ENCODE peak calls at places on chromosomes 13 and 19, in four cellular contexts. One of them, this sample, is unnamed.

GRCh38 chr19:13029893-13030292 is 34.6 kb downstream of the NFIX start:
- DNase-seq in cardiac fibroblast: peak
- DNase-seq in left ventricle myocardium superior: peak
- DNase-seq in GM19239: no peak
- DNase-seq in this sample: no peak

GRCh38 chr19:7230826-7231225 is 63.4 kb downstream of the INSR start:
- DNase-seq in cardiac fibroblast: peak
- DNase-seq in left ventricle myocardium superior: peak
- DNase-seq in GM19239: no peak
- DNase-seq in this sample: no peak

GRCh38 chr19:2455481-2456300 is 1.1 kb downstream of the LMNB2 start:
- DNase-seq in cardiac fibroblast: no peak
- DNase-seq in left ventricle myocardium superior: peak
- DNase-seq in GM19239: peak
- DNase-seq in this sample: no peak

GRCh38 chr19:45715139-45715538 is 15.6 kb downstream of the FBXO46 start:
- DNase-seq in cardiac fibroblast: no peak
- DNase-seq in left ventricle myocardium superior: no peak
- DNase-seq in GM19239: no peak
- DNase-seq in this sample: no peak

GRCh38 chr19:34778342-34778741 is 5.3 kb upstream of the ZNF599 start:
- DNase-seq in cardiac fibroblast: no peak
- DNase-seq in left ventricle myocardium superior: no peak
- DNase-seq in GM19239: no peak
- DNase-seq in this sample: no peak

GRCh38 chr13:96947343-96947910 is 46.8 kb downstream of the OXGR1 start:
- DNase-seq in cardiac fibroblast: no peak
- DNase-seq in left ventricle myocardium superior: no peak
- DNase-seq in GM19239: no peak
- DNase-seq in this sample: no peak

GRCh38 chr19:38759590-38760003 is 13.7 kb downstream of the LGALS7 start:
- DNase-seq in cardiac fibroblast: peak
- DNase-seq in left ventricle myocardium superior: no peak
- DNase-seq in GM19239: no peak
- DNase-seq in this sample: peak

GRCh38 chr19:44757057-44757734 is 8.7 kb downstream of the BCL3 start:
- DNase-seq in cardiac fibroblast: peak
- DNase-seq in left ventricle myocardium superior: peak
- DNase-seq in GM19239: no peak
- DNase-seq in this sample: peak

GRCh38 chr13:37791699-37792098 is 77.9 kb downstream of the TRPC4 start:
- DNase-seq in cardiac fibroblast: peak
- DNase-seq in left ventricle myocardium superior: no peak
- DNase-seq in GM19239: no peak
- DNase-seq in this sample: no peak

GRCh38 chr19:18648971-18649310 is 12.1 kb downstream of the KLHL26 start:
- DNase-seq in cardiac fibroblast: peak
- DNase-seq in left ventricle myocardium superior: peak
- DNase-seq in GM19239: no peak
- DNase-seq in this sample: no peak

GRCh38 chr13:39159393-39159792 is 121.1 kb downstream of the NHLRC3 start:
- DNase-seq in cardiac fibroblast: no peak
- DNase-seq in left ventricle myocardium superior: no peak
- DNase-seq in GM19239: no peak
- DNase-seq in this sample: no peak

GRCh38 chr19:658916-659839 is 3.8 kb downstream of the RNF126 start:
- DNase-seq in cardiac fibroblast: peak
- DNase-seq in left ventricle myocardium superior: peak
- DNase-seq in GM19239: no peak
- DNase-seq in this sample: no peak

GRCh38 chr19:49749055-49749716 is 13.9 kb downstream of the TSKS start:
- DNase-seq in cardiac fibroblast: peak
- DNase-seq in left ventricle myocardium superior: no peak
- DNase-seq in GM19239: no peak
- DNase-seq in this sample: peak

GRCh38 chr13:96379967-96380366 is 290.1 kb downstream of the HS6ST3 start:
- DNase-seq in cardiac fibroblast: no peak
- DNase-seq in left ventricle myocardium superior: no peak
- DNase-seq in GM19239: no peak
- DNase-seq in this sample: no peak

GRCh38 chr13:71867101-71867814 is at the start of gene DACH1:
- DNase-seq in cardiac fibroblast: peak
- DNase-seq in left ventricle myocardium superior: peak
- DNase-seq in GM19239: peak
- DNase-seq in this sample: peak

GRCh38 chr13:85665286-85665685 is 133.9 kb downstream of the SLITRK6 start:
- DNase-seq in cardiac fibroblast: no peak
- DNase-seq in left ventricle myocardium superior: no peak
- DNase-seq in GM19239: no peak
- DNase-seq in this sample: no peak

GRCh38 chr19:54339646-54340358 is 840 bp upstream of the LILRA4 start:
- DNase-seq in cardiac fibroblast: no peak
- DNase-seq in left ventricle myocardium superior: no peak
- DNase-seq in GM19239: no peak
- DNase-seq in this sample: no peak

GRCh38 chr13:112322562-112322961 is 53.6 kb upstream of the SPACA7 start:
- DNase-seq in cardiac fibroblast: no peak
- DNase-seq in left ventricle myocardium superior: no peak
- DNase-seq in GM19239: no peak
- DNase-seq in this sample: no peak

GRCh38 chr19:789473-790052 is 7.7 kb upstream of the PTBP1 start:
- DNase-seq in cardiac fibroblast: peak
- DNase-seq in left ventricle myocardium superior: no peak
- DNase-seq in GM19239: no peak
- DNase-seq in this sample: peak

GRCh38 chr19:1774999-1775772 is 21.9 kb downstream of the ONECUT3 start:
- DNase-seq in cardiac fibroblast: peak
- DNase-seq in left ventricle myocardium superior: no peak
- DNase-seq in GM19239: no peak
- DNase-seq in this sample: peak

GRCh38 chr19:52170863-52171320 is 529 bp downstream of the ZNF836 start:
- DNase-seq in cardiac fibroblast: peak
- DNase-seq in left ventricle myocardium superior: peak
- DNase-seq in GM19239: peak
- DNase-seq in this sample: no peak

GRCh38 chr19:50328257-50329145 is 676 bp downstream of the KCNC3 start:
- DNase-seq in cardiac fibroblast: peak
- DNase-seq in left ventricle myocardium superior: no peak
- DNase-seq in GM19239: no peak
- DNase-seq in this sample: no peak

GRCh38 chr13:65990684-65991083 is 1239.5 kb downstream of the PCDH9 start:
- DNase-seq in cardiac fibroblast: no peak
- DNase-seq in left ventricle myocardium superior: no peak
- DNase-seq in GM19239: no peak
- DNase-seq in this sample: no peak

GRCh38 chr19:34067861-34068271 is 104.4 kb upstream of the LSM14A start:
- DNase-seq in cardiac fibroblast: no peak
- DNase-seq in left ventricle myocardium superior: no peak
- DNase-seq in GM19239: no peak
- DNase-seq in this sample: no peak

GRCh38 chr19:6712231-6712630 is 8.2 kb downstream of the C3 start:
- DNase-seq in cardiac fibroblast: no peak
- DNase-seq in left ventricle myocardium superior: peak
- DNase-seq in GM19239: no peak
- DNase-seq in this sample: no peak

GRCh38 chr13:113552079-113552478 is 32.5 kb upstream of the TFDP1 start:
- DNase-seq in cardiac fibroblast: no peak
- DNase-seq in left ventricle myocardium superior: no peak
- DNase-seq in GM19239: no peak
- DNase-seq in this sample: no peak

GRCh38 chr19:49315111-49315510 is 9.9 kb downstream of the SLC6A16 start:
- DNase-seq in cardiac fibroblast: no peak
- DNase-seq in left ventricle myocardium superior: no peak
- DNase-seq in GM19239: no peak
- DNase-seq in this sample: no peak

GRCh38 chr19:6249296-6249695 is 30.5 kb downstream of the MLLT1 start:
- DNase-seq in cardiac fibroblast: no peak
- DNase-seq in left ventricle myocardium superior: no peak
- DNase-seq in GM19239: no peak
- DNase-seq in this sample: no peak

GRCh38 chr13:38951525-38952313 is 38.9 kb downstream of the STOML3 start:
- DNase-seq in cardiac fibroblast: peak
- DNase-seq in left ventricle myocardium superior: no peak
- DNase-seq in GM19239: no peak
- DNase-seq in this sample: no peak

GRCh38 chr19:35347171-35347929 is at the start of gene FFAR1:
- DNase-seq in cardiac fibroblast: no peak
- DNase-seq in left ventricle myocardium superior: no peak
- DNase-seq in GM19239: peak
- DNase-seq in this sample: no peak

GRCh38 chr13:98026457-98026857 is 73.0 kb downstream of the IPO5 start:
- DNase-seq in cardiac fibroblast: peak
- DNase-seq in left ventricle myocardium superior: no peak
- DNase-seq in GM19239: no peak
- DNase-seq in this sample: no peak

GRCh38 chr19:43725468-43725867 is 9.6 kb downstream of the IRGC start:
- DNase-seq in cardiac fibroblast: peak
- DNase-seq in left ventricle myocardium superior: no peak
- DNase-seq in GM19239: peak
- DNase-seq in this sample: no peak

GRCh38 chr19:21328402-21328801 is 808 bp downstream of the ZNF708 start:
- DNase-seq in cardiac fibroblast: no peak
- DNase-seq in left ventricle myocardium superior: no peak
- DNase-seq in GM19239: peak
- DNase-seq in this sample: peak

GRCh38 chr19:39430675-39431593 is 4.8 kb downstream of the RPS16 start:
- DNase-seq in cardiac fibroblast: peak
- DNase-seq in left ventricle myocardium superior: no peak
- DNase-seq in GM19239: no peak
- DNase-seq in this sample: peak

GRCh38 chr19:7788933-7789323 is 25.9 kb downstream of the CLEC4M start:
- DNase-seq in cardiac fibroblast: no peak
- DNase-seq in left ventricle myocardium superior: no peak
- DNase-seq in GM19239: no peak
- DNase-seq in this sample: no peak

GRCh38 chr13:114015608-114016295 is 41.9 kb upstream of the C13orf46 start:
- DNase-seq in cardiac fibroblast: peak
- DNase-seq in left ventricle myocardium superior: peak
- DNase-seq in GM19239: no peak
- DNase-seq in this sample: peak